ENCODE peak calls at places on chromosomes 4 and X, in nine cellular contexts. R is H7; Q is MM.1S; C is neural progenitor cell; V is BJ; S is tibial nerve; D is body of pancreas; H is cardiac fibroblast; X is activated CD8-positive, alpha-beta memory T cell treated with anti-CD3 and anti-CD28 coated beads for 48 hours. W is an unnamed sample.

GRCh38 chr4:183721207-183722081 is 62.4 kb downstream of the TRAPPC11 start:
- DNase-seq in D (peak; percentile 87), Q (peak; percentile 74), R (peak; percentile 80), X (no peak), C (peak; percentile 32), S (no peak), V (no peak), H (peak; percentile 61), W (no peak)

GRCh38 chrX:74535211-74535621 is 79.2 kb downstream of the RLIM start:
- DNase-seq in Q (peak; percentile 48), C (peak; percentile 69), X (no peak), S (peak; percentile 9), H (peak; percentile 76), V (peak; percentile 12), D (no peak), R (peak; percentile 68), W (no peak)

GRCh38 chr4:38071801-38072567 is 111.8 kb downstream of the PTTG2 start:
- DNase-seq in R (no peak), V (no peak), Q (peak; percentile 38), X (no peak), S (no peak), C (no peak), D (no peak), H (peak; percentile 67), W (no peak)

GRCh38 chr4:113159901-113160545 is 110.6 kb downstream of the ANK2 start:
- DNase-seq in Q (no peak), H (no peak), V (no peak), X (no peak), C (no peak), R (no peak), S (no peak), D (no peak), W (no peak)

GRCh38 chr4:145435646-145436045 is 46.0 kb upstream of the SMAD1 start:
- DNase-seq in D (no peak), C (no peak), Q (no peak), V (no peak), X (no peak), S (no peak), H (no peak), R (no peak), W (no peak)

GRCh38 chr4:138494931-138495330 is 252.8 kb upstream of the SLC7A11 start:
- DNase-seq in R (peak; percentile 61), H (peak; percentile 49), X (no peak), S (no peak), Q (no peak), V (no peak), D (peak; percentile 11), C (peak; percentile 46), W (no peak)

GRCh38 chr4:185566972-185567749 is 31.9 kb upstream of the PDLIM3 start:
- DNase-seq in R (no peak), S (peak; percentile 26), D (peak; percentile 42), C (no peak), V (peak; percentile 25), Q (no peak), H (peak; percentile 98), X (no peak), W (peak; percentile 61)

GRCh38 chrX:45363596-45363995 is 162.9 kb upstream of the DIPK2B start:
- DNase-seq in C (no peak), X (no peak), V (no peak), D (no peak), R (no peak), H (no peak), S (no peak), Q (peak; percentile 27), W (no peak)

GRCh38 chrX:97895751-97896150 is 1012.0 kb downstream of the RPA4 start:
- DNase-seq in H (no peak), S (no peak), D (no peak), C (no peak), Q (no peak), V (peak; percentile 16), R (no peak), X (no peak), W (no peak)

GRCh38 chrX:44568196-44568595 is 25.5 kb upstream of the FUNDC1 start:
- DNase-seq in V (no peak), X (no peak), D (no peak), R (no peak), C (no peak), Q (no peak), S (no peak), H (peak; percentile 43), W (no peak)

GRCh38 chr4:2333356-2333841 is 71.5 kb upstream of the MXD4 start:
- DNase-seq in H (no peak), Q (peak; percentile 31), X (no peak), D (no peak), R (peak; percentile 71), C (no peak), S (no peak), V (no peak), W (peak; percentile 58)

GRCh38 chrX:111447298-111447697 is 35.3 kb upstream of the DCX start:
- DNase-seq in S (no peak), H (no peak), C (peak; percentile 81), R (peak; percentile 8), X (no peak), V (no peak), Q (peak; percentile 47), D (peak; percentile 13), W (no peak)

GRCh38 chr4:113288691-113289090 is 239.2 kb downstream of the ANK2 start:
- DNase-seq in H (peak; percentile 48), R (no peak), Q (no peak), X (no peak), V (no peak), S (no peak), D (no peak), C (no peak), W (no peak)

GRCh38 chrX:99914676-99915075 is 495.4 kb downstream of the PCDH19 start:
- DNase-seq in H (no peak), D (no peak), V (no peak), R (no peak), X (no peak), Q (no peak), C (no peak), S (no peak), W (no peak)

GRCh38 chr4:41360214-41360910 is 103.6 kb downstream of the UCHL1 start:
- DNase-seq in Q (peak; percentile 65), C (peak; percentile 92), X (no peak), H (peak; percentile 50), R (peak; percentile 88), D (peak; percentile 67), S (no peak), V (no peak), W (peak; percentile 67)

GRCh38 chrX:66676990-66677389 is 38.1 kb upstream of the EDA2R start:
- DNase-seq in R (no peak), H (peak; percentile 79), D (no peak), V (peak; percentile 62), C (no peak), S (no peak), X (no peak), Q (peak; percentile 30), W (no peak)

GRCh38 chr4:184387351-184387750 is 87.0 kb downstream of the IRF2 start:
- DNase-seq in V (no peak), C (no peak), S (no peak), H (no peak), X (no peak), Q (no peak), D (no peak), R (no peak), W (no peak)

GRCh38 chr4:184427093-184427492 is 47.3 kb downstream of the IRF2 start:
- DNase-seq in H (no peak), X (no peak), Q (peak; percentile 71), V (no peak), S (no peak), D (no peak), C (no peak), R (no peak), W (no peak)

GRCh38 chrX:19388741-19389140 is 45.0 kb downstream of the PDHA1 start:
- DNase-seq in X (no peak), C (no peak), Q (no peak), V (no peak), R (no peak), H (no peak), D (no peak), S (no peak), W (no peak)

W was measured in tibial artery.